ENCODE peak calls at places on chromosomes 1 and 21, in five cellular contexts. One of them, this sample, is unnamed.

GRCh38 chr1:227949954-227950734 is 2.4 kb upstream of the WNT9A start:
- DNase-seq in keratinocyte: no peak
- DNase-seq in fibroblast of mammary gland: no peak
- DNase-seq in lower lobe of right lung: peak; percentile 42
- DNase-seq in endothelial cell of umbilical vein: no peak
- DNase-seq in this sample: no peak

GRCh38 chr1:227576152-227576551 is 12.8 kb downstream of the ZNF678 start:
- DNase-seq in keratinocyte: no peak
- DNase-seq in fibroblast of mammary gland: peak; percentile 8
- DNase-seq in lower lobe of right lung: no peak
- DNase-seq in endothelial cell of umbilical vein: no peak
- DNase-seq in this sample: no peak

GRCh38 chr1:115706774-115707425 is 61.6 kb downstream of the CASQ2 start:
- DNase-seq in keratinocyte: no peak
- DNase-seq in fibroblast of mammary gland: peak; percentile 62
- DNase-seq in lower lobe of right lung: no peak
- DNase-seq in endothelial cell of umbilical vein: peak; percentile 39
- DNase-seq in this sample: peak; percentile 64

GRCh38 chr1:215845224-215845902 is 278.3 kb downstream of the KCTD3 start:
- DNase-seq in keratinocyte: no peak
- DNase-seq in fibroblast of mammary gland: peak; percentile 92
- DNase-seq in lower lobe of right lung: no peak
- DNase-seq in endothelial cell of umbilical vein: no peak
- DNase-seq in this sample: peak; percentile 84

GRCh38 chr1:80462006-80462405 is 1338.7 kb upstream of the ADGRL2 start:
- DNase-seq in keratinocyte: no peak
- DNase-seq in fibroblast of mammary gland: no peak
- DNase-seq in lower lobe of right lung: no peak
- DNase-seq in endothelial cell of umbilical vein: no peak
- DNase-seq in this sample: no peak

GRCh38 chr21:35226302-35226701 is 177.2 kb upstream of the RUNX1 start:
- DNase-seq in keratinocyte: no peak
- DNase-seq in fibroblast of mammary gland: peak; percentile 89
- DNase-seq in lower lobe of right lung: no peak
- DNase-seq in endothelial cell of umbilical vein: peak; percentile 13
- DNase-seq in this sample: peak; percentile 59

GRCh38 chr1:54107131-54107530 is 45.7 kb downstream of the CDCP2 start:
- DNase-seq in keratinocyte: no peak
- DNase-seq in fibroblast of mammary gland: peak; percentile 37
- DNase-seq in lower lobe of right lung: no peak
- DNase-seq in endothelial cell of umbilical vein: no peak
- DNase-seq in this sample: no peak

GRCh38 chr1:107057197-107058133 is 991 bp downstream of the PRMT6 start:
- DNase-seq in keratinocyte: no peak
- DNase-seq in fibroblast of mammary gland: peak; percentile 44
- DNase-seq in lower lobe of right lung: peak; percentile 78
- DNase-seq in endothelial cell of umbilical vein: peak; percentile 72
- DNase-seq in this sample: peak; percentile 51

GRCh38 chr1:222769181-222769580 is 32.2 kb downstream of the FAM177B start:
- DNase-seq in keratinocyte: no peak
- DNase-seq in fibroblast of mammary gland: no peak
- DNase-seq in lower lobe of right lung: no peak
- DNase-seq in endothelial cell of umbilical vein: no peak
- DNase-seq in this sample: no peak

GRCh38 chr1:110356379-110356778 is 17.2 kb downstream of the RBM15 start:
- DNase-seq in keratinocyte: no peak
- DNase-seq in fibroblast of mammary gland: no peak
- DNase-seq in lower lobe of right lung: no peak
- DNase-seq in endothelial cell of umbilical vein: no peak
- DNase-seq in this sample: no peak

GRCh38 chr1:23585321-23586022 is 26.2 kb upstream of the ID3 start:
- DNase-seq in keratinocyte: peak; percentile 83
- DNase-seq in fibroblast of mammary gland: peak; percentile 99
- DNase-seq in lower lobe of right lung: no peak
- DNase-seq in endothelial cell of umbilical vein: no peak
- DNase-seq in this sample: peak; percentile 94

GRCh38 chr1:185719021-185719420 is 15.2 kb upstream of the HMCN1 start:
- DNase-seq in keratinocyte: peak; percentile 90
- DNase-seq in fibroblast of mammary gland: peak; percentile 99
- DNase-seq in lower lobe of right lung: no peak
- DNase-seq in endothelial cell of umbilical vein: peak; percentile 41
- DNase-seq in this sample: peak; percentile 96

GRCh38 chr1:19444399-19445021 is 40.8 kb downstream of the CAPZB start:
- DNase-seq in keratinocyte: no peak
- DNase-seq in fibroblast of mammary gland: no peak
- DNase-seq in lower lobe of right lung: no peak
- DNase-seq in endothelial cell of umbilical vein: no peak
- DNase-seq in this sample: no peak

GRCh38 chr1:157495285-157495684 is 57.0 kb downstream of the FCRL5 start:
- DNase-seq in keratinocyte: no peak
- DNase-seq in fibroblast of mammary gland: no peak
- DNase-seq in lower lobe of right lung: no peak
- DNase-seq in endothelial cell of umbilical vein: no peak
- DNase-seq in this sample: no peak

GRCh38 chr1:175314300-175314699 is 121.7 kb upstream of the KIAA0040 start:
- DNase-seq in keratinocyte: no peak
- DNase-seq in fibroblast of mammary gland: no peak
- DNase-seq in lower lobe of right lung: no peak
- DNase-seq in endothelial cell of umbilical vein: no peak
- DNase-seq in this sample: no peak

GRCh38 chr1:22876359-22877111 is 96.1 kb downstream of the LACTBL1 start:
- DNase-seq in keratinocyte: no peak
- DNase-seq in fibroblast of mammary gland: peak; percentile 86
- DNase-seq in lower lobe of right lung: no peak
- DNase-seq in endothelial cell of umbilical vein: peak; percentile 77
- DNase-seq in this sample: peak; percentile 77

GRCh38 chr1:87117761-87118160 is 203.3 kb downstream of the HS2ST1 start:
- DNase-seq in keratinocyte: no peak
- DNase-seq in fibroblast of mammary gland: peak; percentile 40
- DNase-seq in lower lobe of right lung: no peak
- DNase-seq in endothelial cell of umbilical vein: no peak
- DNase-seq in this sample: peak; percentile 58

GRCh38 chr1:87121732-87122163 is 206.9 kb upstream of the LMO4 start:
- DNase-seq in keratinocyte: no peak
- DNase-seq in fibroblast of mammary gland: no peak
- DNase-seq in lower lobe of right lung: no peak
- DNase-seq in endothelial cell of umbilical vein: no peak
- DNase-seq in this sample: no peak

GRCh38 chr1:87123610-87124009 is 205.1 kb upstream of the LMO4 start:
- DNase-seq in keratinocyte: no peak
- DNase-seq in fibroblast of mammary gland: no peak
- DNase-seq in lower lobe of right lung: no peak
- DNase-seq in endothelial cell of umbilical vein: no peak
- DNase-seq in this sample: no peak

GRCh38 chr1:87119741-87120140 is 205.3 kb downstream of the HS2ST1 start:
- DNase-seq in keratinocyte: no peak
- DNase-seq in fibroblast of mammary gland: no peak
- DNase-seq in lower lobe of right lung: no peak
- DNase-seq in endothelial cell of umbilical vein: no peak
- DNase-seq in this sample: no peak

GRCh38 chr1:87120779-87121178 is 206.3 kb downstream of the HS2ST1 start:
- DNase-seq in keratinocyte: no peak
- DNase-seq in fibroblast of mammary gland: no peak
- DNase-seq in lower lobe of right lung: no peak
- DNase-seq in endothelial cell of umbilical vein: no peak
- DNase-seq in this sample: no peak
- TF ChIP-seq CTCF in keratinocyte: peak; percentile 39
- TF ChIP-seq CTCF in fibroblast of mammary gland: peak; percentile 32
- TF ChIP-seq CTCF in lower lobe of right lung: no peak
- TF ChIP-seq CTCF in endothelial cell of umbilical vein: peak; percentile 18
- TF ChIP-seq CTCF in this sample: peak; percentile 40

GRCh38 chr1:39378377-39378776 is 113.1 kb upstream of the BMP8A start:
- DNase-seq in keratinocyte: peak; percentile 83
- DNase-seq in fibroblast of mammary gland: no peak
- DNase-seq in lower lobe of right lung: no peak
- DNase-seq in endothelial cell of umbilical vein: no peak
- DNase-seq in this sample: no peak
- TF ChIP-seq CTCF in keratinocyte: peak; percentile 90
- TF ChIP-seq CTCF in fibroblast of mammary gland: peak; percentile 38
- TF ChIP-seq CTCF in lower lobe of right lung: peak; percentile 25
- TF ChIP-seq CTCF in endothelial cell of umbilical vein: peak; percentile 4
- TF ChIP-seq CTCF in this sample: peak; percentile 45

GRCh38 chr1:219927956-219928790 is at the start of gene SLC30A10:
- DNase-seq in keratinocyte: no peak
- DNase-seq in fibroblast of mammary gland: peak; percentile 1
- DNase-seq in lower lobe of right lung: no peak
- DNase-seq in endothelial cell of umbilical vein: peak; percentile 9
- DNase-seq in this sample: no peak
- TF ChIP-seq CTCF in keratinocyte: no peak
- TF ChIP-seq CTCF in fibroblast of mammary gland: no peak
- TF ChIP-seq CTCF in lower lobe of right lung: no peak
- TF ChIP-seq CTCF in endothelial cell of umbilical vein: peak; percentile 4
- TF ChIP-seq CTCF in this sample: no peak

DNA sequence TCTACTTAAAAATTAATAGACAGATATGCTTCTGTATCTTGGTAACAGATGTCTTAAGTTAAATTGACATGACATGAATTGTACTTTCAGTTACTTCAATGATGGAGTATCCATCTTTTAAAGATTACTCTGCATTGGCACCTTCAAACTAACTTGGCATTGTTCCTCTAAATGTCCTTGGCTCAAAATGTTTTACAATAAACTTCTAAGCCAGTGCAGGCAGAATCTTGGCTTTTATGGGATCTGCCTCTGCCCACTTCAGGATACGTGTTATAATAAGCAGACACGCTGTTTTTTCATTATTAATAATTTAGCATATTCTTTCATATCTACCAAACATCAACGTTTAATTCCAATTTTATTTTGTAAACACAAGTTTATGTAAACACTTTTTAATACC is 873.4 kb upstream of the ADAMTS5 start:
- DNase-seq in keratinocyte: no peak
- DNase-seq in fibroblast of mammary gland: no peak
- DNase-seq in lower lobe of right lung: no peak
- DNase-seq in endothelial cell of umbilical vein: no peak
- DNase-seq in this sample: no peak
- TF ChIP-seq CTCF in keratinocyte: no peak
- TF ChIP-seq CTCF in fibroblast of mammary gland: no peak
- TF ChIP-seq CTCF in lower lobe of right lung: no peak
- TF ChIP-seq CTCF in endothelial cell of umbilical vein: no peak
- TF ChIP-seq CTCF in this sample: no peak

DNA sequence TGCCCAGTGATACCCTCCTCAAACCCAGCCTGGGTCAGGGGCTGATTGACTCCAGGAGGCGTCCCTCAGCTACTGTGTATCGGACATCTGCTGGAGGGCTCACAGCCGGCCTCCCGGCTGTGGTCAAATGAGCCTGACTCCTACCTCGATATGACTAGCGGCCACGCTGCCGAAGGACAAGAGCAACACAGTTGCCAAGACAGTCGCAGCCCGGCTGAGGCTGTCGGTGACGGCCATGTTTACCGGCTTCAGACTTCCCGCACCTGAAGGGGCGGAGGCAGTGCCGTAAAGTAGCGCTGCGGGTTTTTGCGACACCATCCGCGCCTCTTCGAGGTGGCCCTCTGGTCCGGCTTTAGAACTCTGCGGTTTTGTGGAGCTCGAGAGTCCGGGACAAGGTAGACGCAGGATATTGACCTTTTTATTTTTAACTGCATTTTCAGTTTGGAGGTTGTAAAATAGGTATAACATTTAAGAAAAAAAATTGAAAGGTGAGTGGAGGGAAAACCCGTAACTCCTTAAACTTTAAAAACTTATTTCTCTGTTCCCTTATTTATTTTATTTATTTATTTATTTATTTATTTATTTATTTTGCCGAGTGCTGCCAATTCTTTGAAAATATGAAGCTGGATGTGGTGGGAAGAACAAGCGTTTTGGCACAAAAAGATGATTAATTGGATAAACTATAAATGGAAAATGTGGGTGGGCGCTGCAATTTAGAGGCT is at the start of gene PIGK:
- DNase-seq in keratinocyte: peak; percentile 49
- DNase-seq in fibroblast of mammary gland: peak; percentile 89
- DNase-seq in lower lobe of right lung: peak; percentile 93
- DNase-seq in endothelial cell of umbilical vein: peak; percentile 92
- DNase-seq in this sample: peak; percentile 90
- TF ChIP-seq CTCF in keratinocyte: no peak
- TF ChIP-seq CTCF in fibroblast of mammary gland: peak; percentile 5
- TF ChIP-seq CTCF in lower lobe of right lung: no peak
- TF ChIP-seq CTCF in endothelial cell of umbilical vein: no peak
- TF ChIP-seq CTCF in this sample: peak; percentile 16

GRCh38 chr1:100141192-100141591 is 8.2 kb downstream of the TRMT13 start:
- DNase-seq in keratinocyte: no peak
- DNase-seq in fibroblast of mammary gland: no peak
- DNase-seq in lower lobe of right lung: no peak
- DNase-seq in endothelial cell of umbilical vein: no peak
- DNase-seq in this sample: no peak
- TF ChIP-seq CTCF in keratinocyte: no peak
- TF ChIP-seq CTCF in fibroblast of mammary gland: no peak
- TF ChIP-seq CTCF in lower lobe of right lung: no peak
- TF ChIP-seq CTCF in endothelial cell of umbilical vein: no peak
- TF ChIP-seq CTCF in this sample: no peak

DNA sequence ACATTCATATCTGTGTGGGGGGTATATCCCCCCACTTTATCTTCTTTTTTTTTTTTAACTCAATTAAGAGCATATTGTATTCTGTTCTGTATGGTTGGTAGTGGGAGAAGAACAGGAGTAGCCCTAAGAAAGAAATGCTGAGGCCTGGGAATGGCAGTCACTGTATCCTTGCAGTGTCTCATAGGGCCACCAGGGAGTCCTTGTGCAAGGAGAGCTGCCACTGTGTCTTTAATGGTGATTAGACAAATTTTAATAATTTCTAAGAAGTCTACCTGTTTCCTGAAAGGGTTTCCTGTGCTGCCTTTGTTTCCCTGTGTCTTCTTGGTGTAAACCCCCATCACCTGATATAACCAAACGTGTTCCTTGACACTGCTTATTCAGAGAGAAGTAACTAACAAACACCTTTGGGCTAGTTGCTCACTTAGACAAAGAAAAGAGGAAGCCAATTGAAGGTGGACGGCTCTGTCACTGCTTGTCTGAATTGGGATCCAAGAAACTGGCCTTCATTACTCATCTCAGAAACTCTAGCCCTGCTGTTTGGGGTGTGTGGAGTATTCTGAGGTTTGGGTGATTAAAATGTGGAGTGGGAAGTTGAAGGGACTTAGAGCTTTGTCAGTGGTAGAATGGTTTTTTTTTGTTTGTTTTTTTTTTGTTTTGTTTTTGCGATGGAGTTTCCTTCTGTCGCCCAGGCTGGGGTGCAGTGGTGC is 15.2 kb downstream of the GIPC2 start:
- DNase-seq in keratinocyte: no peak
- DNase-seq in fibroblast of mammary gland: no peak
- DNase-seq in lower lobe of right lung: no peak
- DNase-seq in endothelial cell of umbilical vein: no peak
- DNase-seq in this sample: peak; percentile 36
- TF ChIP-seq CTCF in keratinocyte: peak; percentile 23
- TF ChIP-seq CTCF in fibroblast of mammary gland: no peak
- TF ChIP-seq CTCF in lower lobe of right lung: no peak
- TF ChIP-seq CTCF in endothelial cell of umbilical vein: no peak
- TF ChIP-seq CTCF in this sample: no peak

DNA sequence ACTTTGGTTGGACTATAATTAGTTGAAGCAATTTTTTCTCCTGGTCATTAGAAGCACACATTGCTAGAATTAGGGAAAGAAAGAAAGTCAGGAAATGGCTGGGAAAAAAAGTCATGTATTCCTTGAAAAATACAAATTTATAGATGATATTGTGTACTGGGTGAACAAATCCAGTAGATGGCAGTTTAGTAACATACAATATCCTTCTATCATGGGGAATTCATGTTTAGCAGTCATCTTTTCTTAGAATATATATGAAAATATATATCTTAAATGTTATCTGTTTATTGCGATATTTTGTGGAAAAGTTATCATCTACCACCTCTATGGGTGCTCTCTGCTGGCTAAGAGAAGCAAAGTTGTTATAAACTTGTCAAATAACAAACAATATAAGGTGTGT is 13.1 kb upstream of the ZRANB2 start:
- DNase-seq in keratinocyte: no peak
- DNase-seq in fibroblast of mammary gland: peak; percentile 50
- DNase-seq in lower lobe of right lung: no peak
- DNase-seq in endothelial cell of umbilical vein: peak; percentile 31
- DNase-seq in this sample: peak; percentile 38
- TF ChIP-seq CTCF in keratinocyte: no peak
- TF ChIP-seq CTCF in fibroblast of mammary gland: peak; percentile 41
- TF ChIP-seq CTCF in lower lobe of right lung: peak; percentile 43
- TF ChIP-seq CTCF in endothelial cell of umbilical vein: peak; percentile 9
- TF ChIP-seq CTCF in this sample: peak; percentile 34

This sample was measured in astrocyte of the spinal cord.